ENCODE peak calls at places on chromosomes 11 and 22, in ten cellular contexts. F is upper lobe of right lung; O is activated effector memory CD4-positive, alpha-beta T cell treated with anti-CD3 and anti-CD28 coated beads, Interleukin-2, amount 50 U/mL, for 16 hours; Q is glutamatergic neuron; K is NCI-H524; C is hypothalamus; S is activated CD4-positive, alpha-beta T cell treated with anti-CD3 and anti-CD28 coated beads, Interleukin-2, amount 50 U/mL, for 24 hours; B is neural crest cell; H is GDM1; Y is CD4-positive, CD25-positive, alpha-beta regulatory T cell. J is an unnamed sample.

GRCh38 chr11:126282361-126282741 is 542 bp upstream of the TIRAP start:
- DNase-seq in F (peak; percentile 71), O (peak; percentile 78), Q (peak; percentile 47), K (peak; percentile 45), C (no peak), S (no peak), B (peak; percentile 21), H (no peak), Y (peak; percentile 46), J (peak; percentile 50)

GRCh38 chr11:65095427-65095826 is 587 bp upstream of the VPS51 start:
- DNase-seq in F (no peak), O (no peak), Q (no peak), K (no peak), C (no peak), S (no peak), B (no peak), H (no peak), Y (no peak), J (no peak)

GRCh38 chr11:46916669-46917108 is 1.7 kb downstream of the LRP4 start:
- DNase-seq in F (no peak), O (no peak), Q (peak; percentile 52), K (peak; percentile 41), C (no peak), S (no peak), B (peak; percentile 53), H (no peak), Y (no peak), J (peak; percentile 27)

GRCh38 chr22:40414838-40415505 is 44.6 kb downstream of the SGSM3 start:
- DNase-seq in F (no peak), O (no peak), Q (no peak), K (no peak), C (no peak), S (no peak), B (no peak), H (no peak), Y (no peak), J (no peak)

GRCh38 chr11:31812392-31813241 is 1.5 kb upstream of the PAX6 start:
- DNase-seq in F (no peak), O (no peak), Q (no peak), K (peak; percentile 34), C (no peak), S (no peak), B (peak; percentile 33), H (no peak), Y (no peak), J (no peak)

GRCh38 chr11:65551572-65552398 is 6.4 kb downstream of the LTBP3 start:
- DNase-seq in F (peak; percentile 88), O (peak; percentile 87), Q (peak; percentile 58), K (peak; percentile 46), C (no peak), S (no peak), B (no peak), H (peak; percentile 45), Y (peak; percentile 68), J (peak; percentile 58)

GRCh38 chr11:30453705-30454104 is 130.8 kb downstream of the ARL14EP start:
- DNase-seq in F (no peak), O (no peak), Q (no peak), K (no peak), C (no peak), S (no peak), B (no peak), H (no peak), Y (no peak), J (no peak)

GRCh38 chr22:36027960-36028645 is 521 bp downstream of the RBFOX2 start:
- DNase-seq in F (no peak), O (no peak), Q (peak; percentile 75), K (peak; percentile 78), C (peak; percentile 37), S (no peak), B (peak; percentile 12), H (no peak), Y (no peak), J (no peak)

GRCh38 chr22:40703731-40704130 is 24.4 kb downstream of the MCHR1 start:
- DNase-seq in F (no peak), O (no peak), Q (no peak), K (peak; percentile 92), C (no peak), S (no peak), B (no peak), H (no peak), Y (no peak), J (peak; percentile 65)

GRCh38 chr11:104320091-104320490 is 156.1 kb upstream of the PDGFD start:
- DNase-seq in F (no peak), O (no peak), Q (no peak), K (no peak), C (no peak), S (no peak), B (no peak), H (no peak), Y (no peak), J (no peak)

GRCh38 chr11:7637447-7638157 is 35.7 kb downstream of the CYB5R2 start:
- DNase-seq in F (no peak), O (no peak), Q (no peak), K (peak; percentile 20), C (no peak), S (no peak), B (no peak), H (no peak), Y (no peak), J (no peak)

GRCh38 chr11:90414221-90414620 is 191.4 kb upstream of the CHORDC1 start:
- DNase-seq in F (no peak), O (no peak), Q (no peak), K (no peak), C (no peak), S (no peak), B (no peak), H (no peak), Y (no peak), J (no peak)

GRCh38 chr11:70628881-70629844 is 230.8 kb downstream of the CTTN start:
- DNase-seq in F (peak; percentile 77), O (no peak), Q (no peak), K (no peak), C (no peak), S (no peak), B (no peak), H (no peak), Y (no peak), J (peak; percentile 39)

J was measured in BE2C.